ENCODE peak calls at places on chromosomes 4 and X, in four cellular contexts. B is SK-N-SH, G is GM12878, M is HepG2. E is an unnamed sample.
A peak's percentile ranks its signal among the peaks of the same experiment; 100 is the strongest.

GRCh38 chr4:77344001-77344400 is 187.0 kb downstream of the CCNG2 start:
- DNase-seq in B (no peak), G (no peak), M (no peak), E (no peak)

GRCh38 chrX:110086162-110086915 is 83.4 kb downstream of the TMEM164 start:
- DNase-seq in B (no peak), G (no peak), M (peak; percentile 73), E (no peak)

GRCh38 chr4:158125325-158125724 is 47.5 kb downstream of the GASK1B start:
- DNase-seq in B (no peak), G (no peak), M (no peak), E (no peak)

GRCh38 chr4:41594439-41594838 is 56.5 kb downstream of the LIMCH1 start:
- DNase-seq in B (no peak), G (no peak), M (no peak), E (no peak)

GRCh38 chr4:128338634-128339355 is 51.2 kb upstream of the PGRMC2 start:
- DNase-seq in B (no peak), G (no peak), M (no peak), E (peak; percentile 29)

GRCh38 chr4:57854748-57855147 is 744.6 kb upstream of the IGFBP7 start:
- DNase-seq in B (no peak), G (no peak), M (no peak), E (no peak)

GRCh38 chr4:154421618-154422017 is 70.0 kb downstream of the DCHS2 start:
- DNase-seq in B (no peak), G (no peak), M (no peak), E (no peak)

GRCh38 chrX:72358313-72358712 is 52.6 kb upstream of the CITED1 start:
- DNase-seq in B (no peak), G (no peak), M (no peak), E (no peak)

GRCh38 chrX:39749728-39750127 is 348.0 kb downstream of the BCOR start:
- DNase-seq in B (no peak), G (no peak), M (no peak), E (no peak)

GRCh38 chr4:30720021-30720655 is at the start of gene PCDH7:
- DNase-seq in B (peak; percentile 46), G (no peak), M (no peak), E (no peak)

GRCh38 chr4:37243061-37243460 is 1.5 kb upstream of the NWD2 start:
- DNase-seq in B (no peak), G (no peak), M (no peak), E (no peak)

GRCh38 chrX:43505759-43506158 is 150.3 kb upstream of the MAOA start:
- DNase-seq in B (no peak), G (no peak), M (no peak), E (no peak)

GRCh38 chr4:82217986-82218715 is 155.6 kb downstream of the HNRNPD start:
- DNase-seq in B (no peak), G (no peak), M (no peak), E (no peak)

GRCh38 chrX:18291006-18291545 is 63.4 kb downstream of the SCML2 start:
- DNase-seq in B (no peak), G (no peak), M (no peak), E (no peak)

GRCh38 chr4:153112071-153112460 is 92.2 kb upstream of the TRIM2 start:
- DNase-seq in B (no peak), G (no peak), M (no peak), E (no peak)

GRCh38 chrX:8233091-8233490 is 62.0 kb upstream of the VCX2 start:
- DNase-seq in B (no peak), G (no peak), M (no peak), E (no peak)

GRCh38 chr4:151922811-151923210 is 162.0 kb upstream of the GATB start:
- DNase-seq in B (no peak), G (no peak), M (no peak), E (no peak)

GRCh38 chrX:107135076-107135964 is 16.7 kb upstream of the RBM41 start:
- DNase-seq in B (no peak), G (no peak), M (peak; percentile 14), E (no peak)

GRCh38 chrX:47501226-47502071 is 18.4 kb upstream of the ZNF41 start:
- DNase-seq in B (no peak), G (no peak), M (no peak), E (no peak)

DNA sequence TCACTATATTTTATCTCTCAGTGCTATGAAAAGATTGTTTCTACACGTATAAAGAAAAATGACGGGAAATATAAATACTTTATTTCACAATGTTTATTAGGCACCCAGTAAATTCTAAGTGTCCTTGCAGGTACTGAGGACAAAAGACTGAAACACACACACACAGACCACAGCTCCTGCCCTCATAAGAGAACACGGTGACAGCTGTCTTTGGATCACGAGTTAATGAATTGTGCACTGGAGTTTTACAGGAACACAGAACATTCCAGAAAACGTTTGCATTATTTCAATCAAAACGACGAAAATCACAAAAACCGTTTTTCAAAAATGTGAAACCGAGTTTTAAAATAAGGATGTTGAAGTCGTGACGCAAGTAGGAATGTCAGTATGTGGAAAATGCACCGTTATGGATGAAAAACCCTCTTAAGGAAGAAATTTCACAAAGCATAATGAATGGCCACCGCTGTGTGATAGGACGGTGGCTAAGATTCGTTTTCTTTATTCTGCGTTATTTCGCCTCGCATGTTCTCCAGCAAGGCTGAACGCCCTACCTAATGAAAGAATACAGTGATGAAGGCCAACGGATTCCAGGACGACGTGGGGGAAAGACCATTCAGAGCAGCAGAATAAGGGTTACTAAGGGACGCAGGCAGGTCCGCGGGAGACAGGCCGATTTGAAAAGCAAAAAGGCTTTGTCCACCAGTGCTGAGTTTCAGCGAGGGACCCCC is 24.2 kb downstream of the FAM156A start:
- DNase-seq in B (no peak), G (no peak), M (no peak), E (no peak)
- TF ChIP-seq NFIC in B (no peak), G (no peak), M (no peak), E (no peak)

DNA sequence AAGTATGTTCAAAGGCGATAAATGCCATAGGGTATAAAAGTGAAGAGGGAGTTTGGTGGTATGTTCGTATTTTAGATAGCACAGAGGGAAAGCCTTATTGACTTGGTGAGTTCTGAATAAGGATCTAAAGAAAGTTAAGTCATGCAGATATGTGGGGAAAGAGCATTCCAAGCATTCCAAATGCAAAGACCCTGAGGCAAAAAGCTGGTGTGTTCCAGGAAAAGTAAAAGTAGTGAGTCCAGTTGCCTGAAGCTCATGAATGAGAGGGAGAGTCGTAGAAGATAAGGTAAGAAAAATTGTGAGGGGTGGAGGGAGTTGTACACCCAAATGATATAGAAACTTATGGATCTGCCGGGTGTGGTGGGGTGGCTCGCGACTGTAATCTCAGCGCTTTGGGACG is 426.7 kb downstream of the RPA4 start:
- DNase-seq in B (no peak), G (no peak), M (no peak), E (no peak)
- TF ChIP-seq NFIC in B (no peak), G (no peak), M (no peak), E (no peak)

DNA sequence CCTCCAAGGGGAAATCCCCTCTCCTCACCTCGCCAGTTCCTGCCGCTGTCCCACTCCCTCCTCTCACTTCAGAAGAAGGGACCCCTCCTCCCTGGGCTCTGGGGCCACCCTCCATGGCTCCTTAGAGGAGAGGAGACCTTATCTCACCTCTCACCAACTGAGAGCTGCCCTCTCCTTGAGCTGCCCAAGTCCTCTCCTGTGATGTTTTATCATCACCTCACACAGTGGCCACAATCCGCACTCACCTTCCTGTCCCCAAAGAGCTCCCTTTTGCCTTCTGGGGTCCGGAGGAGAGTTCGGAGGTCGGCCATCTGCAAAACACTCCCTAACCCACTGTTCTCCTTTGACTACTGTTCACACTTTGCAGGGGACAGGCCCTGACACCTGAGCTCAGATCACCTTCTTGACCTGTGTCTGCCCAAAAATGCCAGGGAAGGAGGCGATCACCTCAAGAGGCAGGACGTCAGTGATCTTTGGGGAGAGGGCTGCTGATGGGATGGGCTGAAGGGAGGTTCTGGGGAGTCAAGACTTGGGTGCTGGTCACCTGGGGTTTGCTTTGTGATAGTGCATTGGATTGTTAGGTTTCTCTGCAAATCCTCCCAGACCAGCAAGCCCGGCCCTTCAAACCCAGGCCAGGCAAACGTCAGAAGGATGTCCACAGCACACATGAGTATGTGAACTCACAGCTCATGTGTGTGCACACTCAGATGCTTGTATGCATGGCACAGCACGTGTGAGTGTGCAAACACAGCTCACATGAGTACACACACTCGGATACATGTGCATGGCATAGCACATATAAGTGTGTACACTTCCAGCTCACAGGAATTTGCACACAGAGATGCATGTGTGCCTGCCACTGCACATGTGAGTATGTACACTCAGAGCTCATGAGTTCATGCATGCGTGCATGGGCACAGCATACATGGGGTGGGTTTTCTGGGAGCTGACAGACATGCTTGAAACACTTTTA is 41.8 kb downstream of the HTRA3 start:
- DNase-seq in B (no peak), G (no peak), M (no peak), E (no peak)
- TF ChIP-seq NFIC in B (no peak), G (no peak), M (no peak), E (no peak)

GRCh38 chrX:154014429-154015380 is 5.0 kb downstream of the IRAK1 start:
- DNase-seq in B (no peak), G (no peak), M (no peak), E (no peak)

GRCh38 chrX:154013001-154013421 is 6.7 kb downstream of the IRAK1 start:
- DNase-seq in B (no peak), G (no peak), M (no peak), E (no peak)

GRCh38 chrX:154012336-154012991 is 7.2 kb downstream of the IRAK1 start:
- DNase-seq in B (no peak), G (no peak), M (peak; percentile 72), E (no peak)

GRCh38 chrX:154015581-154016264 is 4.0 kb downstream of the IRAK1 start:
- DNase-seq in B (no peak), G (no peak), M (no peak), E (no peak)

GRCh38 chrX:154013614-154014360 is 5.9 kb downstream of the IRAK1 start:
- DNase-seq in B (peak; percentile 88), G (no peak), M (no peak), E (peak; percentile 60)
- TF ChIP-seq NFIC in B (no peak), G (no peak), M (no peak), E (no peak)

GRCh38 chrX:44884944-44885343 is 12.0 kb downstream of the KDM6A start:
- DNase-seq in B (no peak), G (no peak), M (no peak), E (no peak)
- TF ChIP-seq NFIC in B (no peak), G (no peak), M (no peak), E (no peak)

DNA sequence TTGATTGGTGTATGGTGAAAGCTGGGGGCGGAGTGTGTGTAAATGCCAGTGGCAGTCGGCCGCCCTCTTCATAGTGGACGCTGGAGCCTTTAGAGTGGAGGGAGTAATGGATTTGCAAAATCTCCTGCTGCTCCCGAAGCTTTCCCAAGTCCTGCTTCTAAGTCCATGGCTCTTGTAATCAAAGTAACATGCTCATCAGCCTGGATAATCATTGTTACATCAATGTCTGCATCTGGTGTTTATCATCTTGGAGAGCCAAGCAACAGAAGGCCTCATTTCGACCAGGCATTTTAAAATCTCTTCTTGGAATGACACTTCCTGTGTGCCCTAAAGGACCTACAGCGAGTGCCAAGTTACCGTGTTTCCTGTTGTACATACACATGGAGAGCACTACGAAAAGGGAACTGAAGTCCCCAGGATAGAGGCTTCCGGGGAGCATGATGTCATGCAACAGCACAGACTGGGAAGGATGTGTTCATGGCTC is 32.2 kb downstream of the UNC5C start:
- DNase-seq in B (peak; percentile 60), G (no peak), M (no peak), E (no peak)
- TF ChIP-seq NFIC in B (peak; percentile 74), G (no peak), M (no peak), E (no peak)